ENCODE peak calls at places on chromosomes 7 and 10, in ten cellular contexts. U is sigmoid colon, E is cardiac muscle cell, A is epithelial cell of esophagus, K is lower lobe of right lung, W is ascending aorta, B is IMR-90, C is kidney epithelial cell, Z is HCT116, H is BE2C. J is an unnamed sample.

GRCh38 chr7:77979219-77979618 is 180.6 kb downstream of the PHTF2 start:
- DNase-seq in K (no peak), W (no peak), A (peak), H (no peak), U (no peak), C (no peak), Z (no peak), B (peak), E (no peak), J (no peak)

GRCh38 chr7:94045566-94045965 is 41.4 kb upstream of the BET1 start:
- DNase-seq in H (no peak), K (no peak), Z (no peak), C (no peak), W (no peak), U (no peak), E (no peak), A (peak), B (no peak), J (no peak)

GRCh38 chr10:8473205-8473604 is 418.7 kb downstream of the GATA3 start:
- DNase-seq in E (peak), Z (no peak), B (peak), H (no peak), W (no peak), A (peak), U (no peak), C (no peak), K (no peak), J (peak)

GRCh38 chr10:133370026-133370786 is 2.9 kb downstream of the ECHS1 start:
- DNase-seq in Z (no peak), E (no peak), B (no peak), U (no peak), A (no peak), W (no peak), K (peak), H (no peak), C (no peak), J (no peak)

GRCh38 chr10:31739759-31740158 is 188.9 kb downstream of the ARHGAP12 start:
- DNase-seq in H (no peak), W (no peak), A (no peak), B (peak), K (no peak), C (no peak), U (no peak), Z (no peak), E (peak), J (peak)

GRCh38 chr7:40836218-40836617 is 701.4 kb downstream of the SUGCT start:
- DNase-seq in E (no peak), K (no peak), U (no peak), Z (no peak), B (peak), A (peak), W (no peak), C (no peak), H (no peak), J (peak)

GRCh38 chr10:61272781-61273180 is 180.4 kb downstream of the TMEM26 start:
- DNase-seq in A (no peak), W (no peak), B (no peak), U (no peak), E (no peak), C (no peak), H (no peak), Z (no peak), K (no peak), J (no peak)

GRCh38 chr10:132142396-132143161 is 44.2 kb upstream of the DPYSL4 start:
- DNase-seq in E (peak), Z (no peak), W (no peak), B (no peak), K (peak), H (peak), C (no peak), A (no peak), U (no peak), J (peak)

GRCh38 chr7:47403341-47403866 is 178.5 kb downstream of the TNS3 start:
- DNase-seq in Z (no peak), A (no peak), E (no peak), W (no peak), B (no peak), K (no peak), U (peak), C (no peak), H (no peak), J (peak)

GRCh38 chr7:11709240-11709639 is 122.8 kb downstream of the THSD7A start:
- DNase-seq in W (no peak), U (no peak), Z (no peak), C (no peak), E (no peak), A (peak), K (no peak), B (no peak), H (peak), J (no peak)

GRCh38 chr10:100100651-100101525 is 19.2 kb upstream of the CPN1 start:
- DNase-seq in A (peak), B (peak), U (no peak), W (no peak), E (peak), H (no peak), K (no peak), C (no peak), Z (peak), J (peak)
- TF ChIP-seq CTCF in A (peak), B (peak), U (no peak), W (no peak), E (peak), H (no peak), K (no peak), C (peak), Z (peak), J (peak)

DNA sequence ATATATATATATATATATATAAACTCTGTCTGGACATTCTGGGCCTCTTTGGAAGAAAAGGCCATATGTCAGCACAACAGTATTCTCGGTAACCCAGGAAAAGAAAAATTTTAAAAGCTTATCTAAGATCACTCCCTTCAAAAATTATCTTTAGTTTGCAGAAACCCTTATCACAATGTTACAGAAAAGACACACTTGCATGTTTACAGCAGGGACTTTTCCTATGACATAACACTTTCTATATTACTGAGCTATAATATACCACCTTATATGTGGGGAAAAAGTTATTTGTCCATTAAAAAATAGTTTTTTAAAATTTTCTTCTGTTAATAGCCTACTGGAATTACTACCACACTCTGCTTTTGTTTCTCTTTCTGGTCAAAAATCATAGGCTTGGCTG is 25.4 kb downstream of the ANKRD61 start:
- DNase-seq in U (no peak), H (no peak), B (no peak), W (no peak), K (no peak), Z (no peak), C (no peak), E (no peak), A (no peak), J (no peak)
- H3K4me3 ChIP-seq in U (no peak), H (no peak), B (no peak), W (no peak), K (no peak), Z (no peak), C (no peak), E (no peak), A (no peak), J (no peak)

DNA sequence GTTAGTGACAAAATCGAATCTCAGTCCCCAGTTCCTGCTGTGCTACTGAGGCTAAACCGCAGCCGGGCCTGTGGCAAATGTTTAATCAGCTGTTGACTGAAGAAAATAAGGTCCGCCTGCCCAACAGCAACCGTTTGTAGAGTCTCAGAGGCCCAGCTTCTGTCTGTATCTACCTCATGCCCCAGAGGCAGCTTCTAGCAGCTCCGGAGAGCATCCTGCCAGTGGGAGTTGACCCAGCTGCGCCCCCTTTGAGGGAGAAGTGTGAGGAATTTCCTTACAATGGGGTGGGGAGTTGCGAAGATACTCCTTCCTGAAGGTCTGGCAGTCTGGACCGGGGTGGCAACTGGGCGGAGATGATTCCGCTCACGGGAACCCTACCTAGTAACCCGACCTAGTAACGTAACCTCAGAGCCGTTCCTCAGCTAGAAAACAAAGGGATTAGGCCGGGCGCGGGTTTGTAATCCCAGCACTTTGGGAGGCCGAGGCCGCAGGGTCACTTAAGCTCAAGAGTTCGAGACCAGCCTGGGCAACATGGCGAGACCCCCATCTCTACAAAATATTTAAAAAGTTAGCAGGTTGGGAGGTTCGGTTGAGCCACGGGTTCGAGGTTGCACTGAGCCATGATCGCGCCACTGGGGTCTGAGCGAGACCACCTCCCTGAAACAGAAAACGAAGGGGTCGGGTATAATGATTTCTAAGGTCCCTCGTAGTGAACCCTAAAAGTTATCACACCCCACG is 846 bp upstream of the ZNF775 start:
- DNase-seq in K (no peak), B (peak), W (no peak), A (peak), H (peak), U (peak), E (peak), C (peak), Z (peak), J (peak)
- TF ChIP-seq CTCF in K (peak), B (peak), W (no peak), A (no peak), H (peak), U (no peak), E (peak), C (peak), Z (peak), J (peak)

DNA sequence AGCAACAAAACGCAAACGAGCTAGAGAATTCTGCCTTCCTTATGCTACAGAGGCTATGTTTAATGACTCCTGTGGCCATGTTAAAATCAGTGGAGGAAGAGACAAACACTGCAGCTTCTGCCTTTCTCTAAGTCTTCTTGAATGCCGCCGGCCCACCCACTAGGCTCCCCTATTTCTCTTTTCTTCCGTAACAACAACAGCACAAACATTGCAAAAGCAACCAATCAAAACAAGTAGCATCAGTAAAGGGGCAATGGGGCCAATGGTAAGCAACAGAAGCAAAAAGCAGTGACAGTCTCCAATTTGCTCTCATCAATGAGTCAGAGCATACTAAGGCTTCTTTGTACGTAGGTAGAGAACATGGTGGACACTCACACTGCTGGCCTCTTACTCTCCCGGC is 26.8 kb downstream of the DNAJC1 start:
- DNase-seq in H (no peak), E (no peak), W (no peak), B (peak), C (no peak), A (peak), U (no peak), Z (no peak), K (no peak), J (peak)
- H3K4me3 ChIP-seq in H (no peak), E (no peak), W (no peak), B (no peak), C (no peak), A (no peak), U (no peak), Z (no peak), K (no peak), J (no peak)

GRCh38 chr10:74814792-74815191 is 11.6 kb upstream of the KAT6B start:
- DNase-seq in U (no peak), A (no peak), H (no peak), K (no peak), E (peak), Z (no peak), C (no peak), W (no peak), B (no peak), J (no peak)
- TF ChIP-seq CTCF in U (no peak), A (no peak), H (no peak), K (no peak), E (no peak), Z (no peak), C (no peak), W (no peak), B (no peak), J (no peak)

GRCh38 chr10:92702301-92702916 is 12.7 kb downstream of the HHEX start:
- DNase-seq in A (no peak), Z (no peak), B (no peak), U (no peak), W (no peak), C (no peak), E (no peak), H (no peak), K (no peak), J (no peak)

GRCh38 chr10:92699193-92699517 is 9.4 kb downstream of the HHEX start:
- DNase-seq in A (no peak), U (no peak), K (no peak), Z (no peak), W (no peak), E (no peak), B (no peak), H (no peak), C (no peak), J (no peak)

GRCh38 chr10:92697663-92698511 is 8.1 kb downstream of the HHEX start:
- DNase-seq in H (no peak), A (no peak), W (no peak), K (no peak), E (no peak), C (no peak), U (no peak), Z (no peak), B (peak), J (no peak)

GRCh38 chr10:92696606-92697383 is 7.0 kb downstream of the HHEX start:
- DNase-seq in B (no peak), Z (no peak), W (no peak), K (no peak), U (no peak), C (no peak), A (no peak), E (no peak), H (no peak), J (no peak)

DNA sequence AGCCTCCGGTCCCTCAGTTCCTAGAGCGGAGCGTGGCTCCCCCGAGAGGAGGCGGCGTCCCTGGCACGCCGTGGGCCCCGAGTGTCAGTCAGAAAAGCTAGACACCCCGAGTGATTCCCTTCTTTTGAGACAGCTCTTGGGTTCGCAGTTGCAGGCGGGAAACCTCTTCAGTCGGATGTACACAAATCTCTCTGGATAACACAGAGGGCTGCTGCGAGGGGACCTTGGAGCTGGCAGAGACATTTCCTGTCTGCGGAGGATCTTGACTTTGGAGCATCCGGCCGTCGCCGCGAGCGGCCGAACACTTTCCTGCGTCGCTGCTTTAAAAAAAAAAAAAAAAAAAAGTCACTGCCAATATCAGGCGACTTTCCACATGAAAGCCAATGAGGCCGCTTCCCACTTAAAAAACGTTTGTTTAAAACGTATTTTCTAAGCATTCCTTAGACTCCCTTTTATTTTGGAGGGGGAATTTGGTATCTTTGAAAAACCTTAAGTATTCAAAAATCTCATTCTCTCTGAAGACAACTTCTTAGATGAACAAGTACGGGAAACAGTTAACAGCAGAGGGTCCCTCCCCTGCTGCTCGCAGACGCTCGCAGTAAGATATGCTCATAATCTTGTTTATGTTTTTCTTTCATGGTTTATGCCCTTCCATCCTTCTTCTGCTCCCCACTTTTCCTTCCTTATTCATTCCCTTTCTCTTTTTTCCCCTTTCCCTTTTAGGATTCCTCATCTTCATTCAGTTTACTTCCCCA is 9.9 kb downstream of the HHEX start:
- DNase-seq in Z (no peak), K (no peak), E (peak), W (no peak), C (no peak), H (peak), U (no peak), A (peak), B (peak), J (peak)
- H3K4me3 ChIP-seq in Z (no peak), K (peak), E (peak), W (peak), C (peak), H (peak), U (peak), A (peak), B (peak), J (peak)

DNA sequence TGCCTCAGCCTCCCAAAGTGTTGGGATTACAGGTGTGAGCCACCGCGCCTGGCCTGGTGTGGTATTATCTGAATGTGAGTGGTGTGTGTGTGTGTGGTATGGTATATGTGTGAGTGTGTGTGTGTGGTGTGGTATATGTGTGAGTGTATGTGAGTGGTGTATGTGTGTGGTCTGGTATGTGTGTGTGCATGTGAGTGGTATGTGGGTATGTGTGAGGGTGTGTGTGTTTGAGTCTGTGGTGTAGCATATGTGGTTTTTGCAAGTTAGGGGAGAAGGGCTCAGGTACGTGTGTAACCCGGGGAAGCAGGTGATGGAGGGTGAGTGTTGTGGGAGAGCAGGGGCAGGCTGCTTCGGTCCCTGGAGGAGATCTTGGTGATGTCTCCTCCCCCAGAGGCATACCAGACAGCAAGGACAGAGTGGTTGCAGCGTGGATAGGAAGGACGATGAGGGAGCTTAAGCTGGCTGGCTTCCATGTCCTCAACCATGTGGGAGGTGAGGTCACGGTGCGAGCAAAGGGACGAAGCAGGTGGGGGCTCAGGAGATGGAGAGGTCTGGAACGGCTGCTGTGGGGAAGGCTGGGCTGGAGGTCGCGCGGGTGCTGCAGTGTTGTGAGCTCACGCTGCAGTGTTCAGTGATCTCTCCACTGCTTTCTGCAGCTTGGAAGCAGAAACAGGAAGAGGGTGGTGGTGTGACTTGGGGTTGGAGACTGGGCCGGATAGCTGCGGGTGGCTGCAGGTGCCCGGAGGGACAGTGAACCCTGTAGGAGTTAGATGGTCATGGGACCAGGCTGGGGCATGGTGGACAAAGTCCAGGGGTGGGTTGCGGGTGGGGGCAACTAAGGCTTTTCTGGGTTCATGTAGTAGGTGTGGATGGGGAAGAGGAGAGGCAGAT is 5.0 kb downstream of the ZYX start:
- DNase-seq in K (peak), U (peak), W (no peak), E (peak), H (peak), A (no peak), C (no peak), B (no peak), Z (no peak), J (peak)
- TF ChIP-seq CTCF in K (no peak), U (no peak), W (no peak), E (no peak), H (no peak), A (no peak), C (no peak), B (no peak), Z (no peak), J (no peak)

DNA sequence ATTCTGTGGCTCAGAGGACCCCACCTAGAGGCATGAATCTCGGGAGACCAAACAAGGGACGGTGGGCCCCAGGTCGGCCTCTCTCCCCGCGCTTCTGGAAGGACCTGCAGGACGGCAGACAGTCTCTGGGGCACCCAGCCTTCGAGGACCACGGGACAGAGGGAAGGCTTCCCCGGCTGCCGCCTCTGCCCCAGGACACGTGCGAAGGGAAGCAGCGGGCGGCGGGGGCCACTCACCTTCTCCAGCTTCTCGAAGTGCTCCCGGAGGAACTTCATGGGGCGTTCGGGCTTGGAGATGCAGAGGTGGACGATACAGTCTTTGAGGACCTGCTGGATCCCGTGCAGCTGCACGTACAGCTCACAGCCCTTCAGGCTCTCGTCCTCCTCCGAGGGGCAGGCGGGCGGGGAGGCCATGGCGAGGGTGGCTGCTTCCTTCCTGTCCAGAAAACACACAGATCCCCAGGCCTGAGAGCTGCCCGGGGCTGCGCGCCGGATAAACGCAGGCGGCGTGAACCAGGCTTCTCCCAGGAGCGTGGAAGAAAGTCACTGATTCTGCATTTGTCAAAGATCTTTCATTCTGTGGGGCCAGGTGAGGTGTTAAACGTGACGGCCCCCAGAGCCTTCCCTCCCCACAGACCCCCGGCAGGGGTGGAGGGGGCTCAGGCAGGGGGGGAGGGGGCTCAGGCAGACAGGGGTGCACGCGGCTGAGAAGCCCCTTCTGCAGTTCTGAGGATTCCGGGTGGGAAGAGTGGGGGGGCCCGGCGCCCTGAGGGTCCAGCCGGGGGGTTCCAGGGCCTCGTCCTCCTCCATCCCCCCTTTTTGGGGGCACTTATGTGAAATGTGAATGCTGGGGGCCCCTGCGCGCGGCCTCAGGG is 15.2 kb upstream of the DNAAF5 start:
- DNase-seq in E (no peak), H (no peak), C (no peak), B (no peak), W (no peak), A (no peak), U (peak), K (peak), Z (no peak), J (no peak)
- H3K4me3 ChIP-seq in E (peak), H (no peak), C (peak), B (peak), W (peak), A (no peak), U (peak), K (peak), Z (no peak), J (peak)

DNA sequence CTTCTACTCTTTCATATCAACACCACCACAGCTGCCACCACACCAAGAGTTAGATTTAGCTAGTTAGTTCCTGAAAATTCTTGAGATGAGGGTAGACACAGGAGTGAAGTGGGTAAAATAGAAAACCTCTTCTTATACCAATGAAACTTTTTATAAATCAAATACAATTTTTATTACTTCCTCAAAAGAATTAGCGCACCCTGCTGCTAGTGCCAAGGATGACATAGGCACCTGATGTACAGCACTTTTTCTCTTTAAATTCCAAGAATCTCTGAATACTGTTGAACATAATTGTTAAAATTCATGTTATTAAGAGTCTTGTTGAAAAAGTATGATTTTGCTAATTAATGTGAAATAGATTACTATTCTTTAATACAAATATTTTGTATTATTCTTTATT is 11.4 kb downstream of the ZWINT start:
- DNase-seq in K (no peak), W (no peak), Z (no peak), C (no peak), U (no peak), H (no peak), E (no peak), A (peak), B (no peak), J (no peak)
- TF ChIP-seq CTCF in K (no peak), W (no peak), Z (peak), C (peak), U (no peak), H (peak), E (no peak), A (peak), B (peak), J (peak)